ENCODE peak calls at places on chromosomes 4 and X, in seven cellular contexts. O, I, Z, F, Y, W and J are unnamed samples.

GRCh38 chrX:28979876-28980275 is 392.6 kb downstream of the IL1RAPL1 start:
- DNase-seq in W (no peak), F (no peak), I (no peak), Z (no peak), Y (no peak), O (no peak), J (no peak)

GRCh38 chr4:183073838-183074145 is 25.3 kb upstream of the WWC2 start:
- DNase-seq in O (no peak), F (no peak), W (no peak), I (no peak), Z (no peak), Y (no peak), J (no peak)

GRCh38 chrX:154436597-154437397 is at the start of gene GDI1:
- DNase-seq in W (no peak), I (peak), Y (peak), F (no peak), O (peak), Z (peak), J (no peak)

GRCh38 chrX:111376486-111376885 is 35.5 kb downstream of the DCX start:
- DNase-seq in Y (no peak), W (no peak), I (no peak), F (no peak), O (no peak), Z (no peak), J (no peak)

GRCh38 chr4:77579406-77580076 is 26.1 kb upstream of the CXCL13 start:
- DNase-seq in W (no peak), Y (peak), I (no peak), F (no peak), O (no peak), Z (no peak), J (no peak)

GRCh38 chr4:41256131-41256739 is 493 bp upstream of the UCHL1 start:
- DNase-seq in I (no peak), O (no peak), Y (no peak), F (peak), W (peak), Z (no peak), J (no peak)

GRCh38 chr4:151472711-151473110 is 63.7 kb downstream of the FHIP1A start:
- DNase-seq in Y (no peak), O (no peak), W (no peak), F (no peak), Z (no peak), I (no peak), J (no peak)

GRCh38 chr4:132001542-132001941 is 1147.6 kb upstream of the PCDH10 start:
- DNase-seq in F (no peak), Y (peak), Z (no peak), I (no peak), O (no peak), W (no peak), J (no peak)

GRCh38 chrX:86806786-86807185 is 658.5 kb downstream of the DACH2 start:
- DNase-seq in O (no peak), I (no peak), W (no peak), F (peak), Y (peak), Z (no peak), J (no peak)

GRCh38 chr4:7361256-7361655 is 73.5 kb downstream of the PSAPL1 start:
- DNase-seq in I (no peak), O (no peak), W (peak), Z (no peak), Y (no peak), F (peak), J (no peak)

GRCh38 chr4:1216869-1217294 is 32.0 kb downstream of the CTBP1 start:
- DNase-seq in Y (no peak), W (no peak), Z (peak), I (peak), F (peak), O (no peak), J (no peak)

GRCh38 chr4:1470393-1470670 is 64.1 kb upstream of the NKX1-1 start:
- DNase-seq in Y (no peak), Z (no peak), F (no peak), W (no peak), O (no peak), I (no peak), J (no peak)

GRCh38 chr4:167906851-167907250 is 185.5 kb upstream of the ANXA10 start:
- DNase-seq in I (no peak), Y (no peak), W (no peak), O (no peak), F (no peak), Z (no peak), J (no peak)

GRCh38 chr4:175622887-175623286 is 189.2 kb downstream of the GPM6A start:
- DNase-seq in F (peak), Y (no peak), W (no peak), I (no peak), O (no peak), Z (no peak), J (no peak)

GRCh38 chr4:6380746-6381411 is 91.5 kb downstream of the PPP2R2C start:
- DNase-seq in W (no peak), Y (no peak), O (no peak), Z (no peak), I (no peak), F (no peak), J (no peak)

GRCh38 chr4:150461957-150462356 is 120.0 kb upstream of the MAB21L2 start:
- DNase-seq in Z (no peak), O (no peak), W (no peak), I (no peak), Y (no peak), F (no peak), J (no peak)

GRCh38 chr4:10333942-10334341 is 123.3 kb downstream of the ZNF518B start:
- DNase-seq in F (no peak), O (no peak), Y (no peak), Z (no peak), W (no peak), I (no peak), J (no peak)

GRCh38 chrX:130028196-130028595 is 45.8 kb downstream of the BCORL1 start:
- DNase-seq in Y (peak), Z (peak), F (no peak), I (peak), O (no peak), W (no peak), J (no peak)

GRCh38 chr4:140743194-140743931 is 12.8 kb downstream of the TBC1D9 start:
- DNase-seq in F (peak), W (no peak), Y (peak), O (no peak), Z (no peak), I (no peak), J (peak)

GRCh38 chrX:1386338-1387127 is 5.4 kb downstream of the SLC25A6 start:
- DNase-seq in I (no peak), Y (no peak), F (no peak), Z (no peak), O (no peak), W (no peak), J (no peak)

GRCh38 chr4:38026138-38026740 is 66.0 kb downstream of the PTTG2 start:
- DNase-seq in Z (no peak), O (no peak), I (no peak), F (no peak), Y (no peak), W (no peak), J (no peak)

GRCh38 chr4:152392079-152392478 is 143.8 kb downstream of the FBXW7 start:
- DNase-seq in Z (no peak), W (no peak), F (no peak), I (no peak), O (no peak), Y (peak), J (no peak)

GRCh38 chrX:24494544-24495113 is 29.5 kb downstream of the PDK3 start:
- DNase-seq in I (no peak), Y (peak), F (no peak), O (no peak), Z (no peak), W (no peak), J (peak)

GRCh38 chrX:77979870-77980269 is 10.4 kb upstream of the PGAM4 start:
- DNase-seq in Y (no peak), F (no peak), Z (no peak), I (no peak), W (no peak), O (no peak), J (no peak)

GRCh38 chr4:26424838-26425237 is 65.4 kb downstream of the CCKAR start:
- DNase-seq in O (no peak), W (no peak), Z (no peak), Y (no peak), F (no peak), I (no peak), J (no peak)

GRCh38 chr4:6761540-6762243 is 20.8 kb upstream of the KIAA0232 start:
- DNase-seq in Y (no peak), W (no peak), Z (no peak), I (no peak), O (peak), F (peak), J (peak)

GRCh38 chr4:30863031-30863430 is 142.9 kb downstream of the PCDH7 start:
- DNase-seq in Y (peak), Z (no peak), W (no peak), O (no peak), F (no peak), I (no peak), J (no peak)

GRCh38 chrX:68867458-68868166 is 38.8 kb downstream of the EFNB1 start:
- DNase-seq in W (no peak), Z (no peak), I (no peak), Y (no peak), F (peak), O (no peak), J (no peak)

GRCh38 chr4:54516556-54517215 is 141.1 kb upstream of the KIT start:
- DNase-seq in I (no peak), Z (no peak), W (no peak), Y (no peak), F (no peak), O (no peak), J (no peak)

GRCh38 chr4:142497606-142498005 is 348.5 kb downstream of the INPP4B start:
- DNase-seq in Y (no peak), W (no peak), O (no peak), F (no peak), Z (no peak), I (no peak), J (no peak)

GRCh38 chr4:141375855-141376254 is 155.2 kb downstream of the ZNF330 start:
- DNase-seq in F (no peak), Y (peak), Z (no peak), O (no peak), W (no peak), I (no peak), J (no peak)

GRCh38 chrX:109840585-109840984 is 107.5 kb upstream of the ACSL4 start:
- DNase-seq in Z (no peak), F (peak), O (no peak), Y (peak), W (peak), I (no peak), J (no peak)

GRCh38 chr4:82394896-82395295 is 21.1 kb upstream of the HNRNPD start:
- DNase-seq in Z (no peak), F (no peak), Y (peak), W (no peak), I (no peak), O (no peak), J (no peak)

GRCh38 chr4:139469869-139470268 is 15.9 kb downstream of the RAB33B start:
- DNase-seq in W (no peak), Y (no peak), O (no peak), Z (no peak), F (no peak), I (no peak), J (no peak)

GRCh38 chr4:3352505-3352904 is 59.7 kb downstream of the RGS12 start:
- DNase-seq in F (no peak), I (no peak), W (no peak), Z (no peak), Y (no peak), O (no peak), J (no peak)

GRCh38 chr4:186651624-186652023 is 72.0 kb downstream of the FAT1 start:
- DNase-seq in Z (no peak), F (peak), I (no peak), Y (no peak), O (peak), W (peak), J (peak)

GRCh38 chrX:10414106-10414824 is 206.1 kb downstream of the MID1 start:
- DNase-seq in Y (no peak), W (no peak), I (no peak), F (no peak), Z (no peak), O (no peak), J (no peak)

GRCh38 chrX:118116308-118117068 is at the start of gene KLHL13:
- DNase-seq in O (peak), F (peak), Z (no peak), W (peak), Y (peak), I (peak), J (no peak)

GRCh38 chr4:96315815-96316214 is 475.9 kb downstream of the PDHA2 start:
- DNase-seq in I (no peak), O (no peak), Y (peak), Z (no peak), F (no peak), W (no peak), J (no peak)